ENCODE peak calls at places on chromosomes 1 and 21, in ten cellular contexts. N is pancreas, U is lower lobe of right lung, O is right cardiac atrium, K is DND-41, Q is A549, P is transverse colon, L is tibial nerve, V is right lobe of liver, A is PC-3. E is an unnamed sample. For H3K4me1 and H3K9me3, the result is how much of the 10 kb centered on the place peaks cover.

GRCh38 chr21:46622226-46622625 is 13.2 kb upstream of the PRMT2 start:
- DNase-seq in N (peak), U (peak), O (peak), K (peak), Q (no peak), P (peak), L (no peak), V (no peak), A (no peak), E (no peak)

GRCh38 chr1:69534829-69535228 is 32.9 kb upstream of the LRRC7 start:
- DNase-seq in N (no peak), U (no peak), O (no peak), K (no peak), Q (no peak), P (no peak), L (no peak), V (no peak), A (no peak), E (no peak)

GRCh38 chr1:961132-961652 is 808 bp downstream of the KLHL17 start:
- DNase-seq in N (no peak), U (no peak), O (peak), K (no peak), Q (no peak), P (no peak), L (no peak), V (no peak), A (no peak), E (no peak)

GRCh38 chr1:162319510-162320160 is 57.0 kb downstream of the SPATA46 start:
- DNase-seq in N (no peak), U (no peak), O (no peak), K (no peak), Q (no peak), P (no peak), L (no peak), V (no peak), A (peak), E (no peak)

GRCh38 chr1:207398986-207399385 is 55.1 kb upstream of the CR2 start:
- DNase-seq in N (no peak), U (no peak), O (no peak), K (no peak), Q (no peak), P (no peak), L (no peak), V (no peak), A (no peak), E (no peak)

GRCh38 chr1:55034476-55035133 is 4.7 kb upstream of the PCSK9 start:
- DNase-seq in N (no peak), U (no peak), O (no peak), K (no peak), Q (no peak), P (no peak), L (no peak), V (no peak), A (no peak), E (no peak)

GRCh38 chr1:184512724-184513123 is 125.9 kb downstream of the C1orf21 start:
- DNase-seq in N (no peak), U (no peak), O (no peak), K (no peak), Q (no peak), P (no peak), L (no peak), V (no peak), A (no peak), E (no peak)

GRCh38 chr1:203204776-203205175 is 18.3 kb upstream of the CHI3L1 start:
- DNase-seq in N (no peak), U (no peak), O (no peak), K (no peak), Q (no peak), P (no peak), L (no peak), V (no peak), A (no peak), E (no peak)

GRCh38 chr1:39490596-39491145 is 765 bp upstream of the BMP8A start:
- DNase-seq in N (peak), U (no peak), O (no peak), K (no peak), Q (peak), P (peak), L (no peak), V (no peak), A (no peak), E (peak)

GRCh38 chr1:13664451-13664850 is 35.5 kb upstream of the PRDM2 start:
- DNase-seq in N (no peak), U (no peak), O (no peak), K (no peak), Q (no peak), P (no peak), L (no peak), V (no peak), A (peak), E (no peak)

GRCh38 chr1:93904228-93904627 is 5.0 kb downstream of the GCLM start:
- DNase-seq in N (no peak), U (no peak), O (no peak), K (no peak), Q (no peak), P (no peak), L (no peak), V (no peak), A (no peak), E (peak)

GRCh38 chr1:110259770-110260169 is 49.7 kb downstream of the KCNC4 start:
- DNase-seq in N (no peak), U (no peak), O (no peak), K (no peak), Q (no peak), P (no peak), L (no peak), V (no peak), A (no peak), E (no peak)

GRCh38 chr1:109751531-109752260 is 10.9 kb upstream of the GSTM3 start:
- DNase-seq in N (peak), U (no peak), O (no peak), K (no peak), Q (no peak), P (no peak), L (no peak), V (no peak), A (no peak), E (no peak)

GRCh38 chr1:24896176-24896575 is 33.9 kb downstream of the RUNX3 start:
- DNase-seq in N (no peak), U (peak), O (no peak), K (no peak), Q (no peak), P (peak), L (no peak), V (peak), A (no peak), E (peak)

GRCh38 chr1:32924881-32925344 is 23.7 kb upstream of the TMEM54 start:
- DNase-seq in N (no peak), U (no peak), O (peak), K (no peak), Q (no peak), P (peak), L (no peak), V (no peak), A (no peak), E (peak)
- H3K4me3 ChIP-seq in N (no peak), U (peak), O (peak), K (no peak), Q (no peak), P (peak), L (peak), V (no peak), A (no peak), E (no peak)

GRCh38 chr1:111754964-111755320 is 759 bp upstream of the DDX20 start:
- DNase-seq in N (no peak), U (no peak), O (peak), K (peak), Q (peak), P (peak), L (peak), V (no peak), A (peak), E (peak)
- H3K4me1 ChIP-seq in N (under half), U (under half), O (under half), K (under half), Q (under half), P (under half), L (under half), V (under half), A (under half), E (under half)

DNA sequence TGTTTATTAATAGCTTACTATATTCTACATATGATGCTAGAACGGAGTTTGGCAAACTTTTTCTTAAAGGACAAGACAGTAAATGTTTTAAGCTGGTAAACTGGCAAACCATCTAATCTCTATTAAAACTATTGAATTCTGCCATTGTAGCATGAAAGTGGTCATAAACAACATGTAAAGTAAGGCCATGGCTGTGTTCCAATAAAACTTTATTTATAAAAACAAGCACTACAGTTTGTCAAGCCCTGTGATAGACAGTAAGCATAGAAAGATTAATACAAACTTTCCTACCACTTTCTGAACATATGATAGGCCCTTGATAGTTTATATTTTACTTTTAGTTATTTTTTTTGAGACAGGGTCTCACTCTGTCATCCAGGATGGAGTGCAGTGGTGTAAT is 22.4 kb downstream of the PEA15 start:
- DNase-seq in N (no peak), U (no peak), O (no peak), K (no peak), Q (no peak), P (no peak), L (no peak), V (no peak), A (no peak), E (no peak)
- H3K9me3 ChIP-seq in N (under half), U (under half), O (under half), K (under half), Q (under half), P (under half), L (under half), V (under half), A (under half), E (under half)

DNA sequence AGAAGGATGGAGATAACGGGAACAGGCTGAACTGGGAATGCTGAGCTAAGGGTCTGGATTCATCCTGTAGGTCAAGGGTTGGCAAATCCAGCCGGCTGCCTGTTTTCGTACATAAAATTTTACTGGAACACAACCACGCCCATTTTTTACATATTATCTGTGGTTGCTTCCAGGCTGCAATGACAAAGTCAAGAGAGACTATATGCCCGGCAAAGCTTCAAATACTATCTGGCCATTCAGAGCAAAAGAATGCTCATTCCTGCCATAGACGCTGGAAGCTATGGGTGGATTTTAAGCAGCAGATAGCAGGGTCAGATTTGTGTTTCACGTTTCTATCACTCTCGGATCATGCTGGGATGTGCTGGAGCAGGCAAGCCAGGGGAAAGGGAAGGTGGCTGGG is 137.9 kb upstream of the EDN2 start:
- DNase-seq in N (no peak), U (no peak), O (no peak), K (peak), Q (no peak), P (no peak), L (no peak), V (no peak), A (peak), E (no peak)
- H3K4me3 ChIP-seq in N (no peak), U (no peak), O (no peak), K (no peak), Q (no peak), P (no peak), L (no peak), V (no peak), A (no peak), E (no peak)

DNA sequence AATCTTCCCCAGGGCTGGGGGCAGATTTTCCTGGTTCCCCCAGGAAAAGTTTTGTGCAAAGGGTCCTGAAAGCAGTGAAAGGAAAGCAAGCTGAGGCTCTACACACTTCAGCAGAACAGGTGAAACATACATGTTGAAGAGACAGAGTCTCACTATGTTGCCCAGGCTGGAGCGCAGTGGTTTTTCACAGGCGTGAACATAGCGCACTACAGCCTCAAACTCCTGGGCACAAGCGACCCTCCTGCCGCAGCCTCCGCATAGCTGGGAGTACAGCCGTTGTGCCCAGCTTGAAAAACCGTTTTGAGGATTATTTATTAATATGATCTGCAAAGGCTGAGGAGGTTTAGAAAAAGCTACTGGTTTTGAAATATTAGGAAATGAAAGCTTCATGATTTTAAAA is 11.8 kb downstream of the PRDM15 start:
- DNase-seq in N (no peak), U (no peak), O (no peak), K (no peak), Q (no peak), P (no peak), L (no peak), V (no peak), A (no peak), E (no peak)
- H3K4me1 ChIP-seq in N (under half), U (under half), O (under half), K (under half), Q (under half), P (under half), L (under half), V (under half), A (under half), E (under half)

DNA sequence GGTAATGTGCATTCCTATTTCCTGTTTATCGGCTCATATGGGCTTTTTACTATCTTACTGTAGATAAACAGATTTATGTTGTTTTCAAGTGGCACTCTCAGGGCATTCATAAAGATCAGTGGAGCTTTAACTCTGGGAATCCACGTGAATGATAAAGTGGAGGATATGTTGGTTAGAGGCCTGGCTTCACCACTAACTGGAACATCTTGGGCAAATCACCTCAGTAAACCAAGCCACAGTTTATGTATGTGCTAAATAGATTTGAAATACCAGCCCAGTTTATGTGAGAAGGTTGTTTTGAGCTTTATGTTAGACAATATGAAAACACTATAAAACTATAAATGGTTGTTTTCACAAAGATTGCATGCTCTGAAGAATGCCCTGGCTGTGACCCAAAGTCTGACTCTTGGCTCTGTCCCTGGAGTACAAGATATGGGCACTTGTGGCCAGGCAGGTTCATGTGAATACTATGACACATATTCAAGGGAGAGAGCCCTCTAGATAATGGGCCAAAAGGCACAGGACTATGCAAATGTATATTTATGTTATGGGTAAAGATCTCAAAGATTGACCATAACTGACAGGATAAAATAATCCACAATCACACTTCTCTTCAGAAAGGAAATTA is 36.7 kb downstream of the FAM163A start:
- DNase-seq in N (peak), U (no peak), O (no peak), K (no peak), Q (no peak), P (no peak), L (no peak), V (no peak), A (peak), E (peak)
- H3K9me3 ChIP-seq in N (under half), U (under half), O (under half), K (under half), Q (under half), P (under half), L (under half), V (under half), A (under half), E (under half)

GRCh38 chr1:116666090-116666489 is 1.4 kb downstream of the IGSF3 start:
- DNase-seq in N (no peak), U (no peak), O (no peak), K (no peak), Q (no peak), P (no peak), L (no peak), V (no peak), A (peak), E (no peak)
- H3K4me3 ChIP-seq in N (peak), U (peak), O (peak), K (no peak), Q (peak), P (peak), L (peak), V (no peak), A (peak), E (no peak)

DNA sequence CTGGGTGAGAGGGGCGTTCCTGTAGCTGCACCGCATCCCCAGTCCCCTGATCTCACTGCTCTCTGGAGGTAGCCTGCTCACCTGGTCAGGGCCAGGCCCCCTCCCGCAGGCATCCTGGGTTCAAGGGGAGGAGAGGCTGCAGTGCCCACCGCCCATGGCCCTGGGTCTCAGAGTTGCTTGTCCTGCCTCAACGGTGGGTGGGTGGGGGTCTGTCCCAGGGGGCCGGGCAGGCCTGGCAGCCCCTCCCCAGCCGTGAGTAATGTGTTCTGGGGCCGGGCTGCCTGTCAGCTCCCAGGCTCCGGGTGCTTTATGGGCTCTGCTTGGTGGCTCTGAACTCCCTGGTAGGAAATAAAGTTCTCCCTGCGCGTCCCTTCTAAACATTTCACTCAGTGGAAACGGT is 126.9 kb downstream of the CASZ1 start:
- DNase-seq in N (no peak), U (no peak), O (no peak), K (no peak), Q (no peak), P (no peak), L (no peak), V (no peak), A (no peak), E (no peak)
- H3K4me1 ChIP-seq in N (under half), U (half or more), O (under half), K (under half), Q (under half), P (half or more), L (under half), V (under half), A (under half), E (under half)

GRCh38 chr21:9735421-9735961 is 785.9 kb upstream of the TPTE start:
- DNase-seq in N (no peak), U (no peak), O (peak), K (no peak), Q (no peak), P (no peak), L (no peak), V (no peak), A (no peak), E (no peak)
- H3K9me3 ChIP-seq in N (under half), U (under half), O (under half), K (under half), Q (under half), P (under half), L (under half), V (under half), A (half or more), E (half or more)

GRCh38 chr21:35016071-35016470 is 33.0 kb downstream of the RUNX1 start:
- DNase-seq in N (no peak), U (no peak), O (no peak), K (no peak), Q (no peak), P (no peak), L (no peak), V (no peak), A (peak), E (peak)
- H3K4me3 ChIP-seq in N (no peak), U (no peak), O (no peak), K (no peak), Q (no peak), P (no peak), L (no peak), V (no peak), A (no peak), E (no peak)